ENCODE peak calls at places on chromosome 21, in ten cellular contexts. P is CD4-positive, CD25-positive, alpha-beta regulatory T cell; J is astrocyte; X is naive thymus-derived CD4-positive, alpha-beta T cell; H is tibial artery; L is neuronal stem cell; M is lung; F is psoas muscle; B is sigmoid colon; Y is right lobe of liver. C is an unnamed sample.
A peak's percentile ranks its signal among the peaks of the same experiment; 100 is the strongest.

GRCh38 chr21:37668462-37669239 is 247.6 kb downstream of the KCNJ6 start:
- DNase-seq in P (no peak), J (no peak), X (no peak), H (no peak), L (no peak), M (no peak), F (no peak), B (no peak), Y (no peak), C (no peak)

GRCh38 chr21:25895565-25896205 is 160.9 kb downstream of the GABPA start:
- DNase-seq in P (no peak), J (no peak), X (peak; percentile 42), H (no peak), L (no peak), M (no peak), F (no peak), B (no peak), Y (no peak), C (no peak)

GRCh38 chr21:35396655-35397054 is 347.6 kb upstream of the RUNX1 start:
- DNase-seq in P (no peak), J (no peak), X (no peak), H (no peak), L (no peak), M (no peak), F (no peak), B (no peak), Y (no peak), C (no peak)

GRCh38 chr21:27734146-27734545 is 767.3 kb upstream of the ADAMTS5 start:
- DNase-seq in P (no peak), J (peak; percentile 53), X (no peak), H (no peak), L (no peak), M (no peak), F (no peak), B (no peak), Y (no peak), C (no peak)

GRCh38 chr21:18970416-18970815 is 566.8 kb upstream of the TMPRSS15 start:
- DNase-seq in P (no peak), J (no peak), X (no peak), H (no peak), L (no peak), M (no peak), F (no peak), B (no peak), Y (no peak), C (no peak)

GRCh38 chr21:30227633-30228404 is 11.9 kb upstream of the CLDN8 start:
- DNase-seq in P (no peak), J (peak; percentile 77), X (no peak), H (peak; percentile 59), L (no peak), M (peak; percentile 32), F (no peak), B (no peak), Y (no peak), C (no peak)

GRCh38 chr21:32190491-32191144 is 88.2 kb downstream of the MIS18A start:
- DNase-seq in P (no peak), J (no peak), X (no peak), H (no peak), L (no peak), M (peak; percentile 9), F (no peak), B (no peak), Y (no peak), C (no peak)

GRCh38 chr21:33403786-33404571 is 766 bp downstream of the IFNGR2 start:
- DNase-seq in P (peak; percentile 4), J (peak; percentile 43), X (peak; percentile 29), H (peak; percentile 49), L (peak; percentile 35), M (peak; percentile 54), F (peak; percentile 67), B (peak; percentile 83), Y (peak; percentile 73), C (no peak)

GRCh38 chr21:32771134-32771523 is 426 bp downstream of the PAXBP1 start:
- DNase-seq in P (peak; percentile 43), J (peak; percentile 46), X (no peak), H (peak; percentile 47), L (no peak), M (peak; percentile 58), F (peak; percentile 59), B (peak; percentile 84), Y (peak; percentile 61), C (no peak)

GRCh38 chr21:22890656-22891055 is 1892.4 kb downstream of the NCAM2 start:
- DNase-seq in P (no peak), J (no peak), X (no peak), H (no peak), L (no peak), M (no peak), F (no peak), B (no peak), Y (no peak), C (no peak)

GRCh38 chr21:32007461-32007860 is 134.6 kb downstream of the HUNK start:
- DNase-seq in P (no peak), J (peak; percentile 37), X (no peak), H (no peak), L (no peak), M (no peak), F (peak; percentile 35), B (no peak), Y (no peak), C (no peak)

GRCh38 chr21:42234026-42234425 is 15.1 kb downstream of the ABCG1 start:
- DNase-seq in P (no peak), J (no peak), X (no peak), H (no peak), L (no peak), M (no peak), F (no peak), B (no peak), Y (no peak), C (no peak)

GRCh38 chr21:17050646-17051045 is 462.2 kb upstream of the CXADR start:
- DNase-seq in P (no peak), J (no peak), X (no peak), H (no peak), L (no peak), M (no peak), F (no peak), B (no peak), Y (no peak), C (no peak)

GRCh38 chr21:15272591-15272990 is 207.8 kb upstream of the NRIP1 start:
- DNase-seq in P (no peak), J (peak; percentile 71), X (no peak), H (no peak), L (no peak), M (no peak), F (no peak), B (no peak), Y (no peak), C (no peak)

GRCh38 chr21:45994086-45994661 is 12.6 kb downstream of the COL6A1 start:
- DNase-seq in P (peak; percentile 1), J (no peak), X (no peak), H (peak; percentile 20), L (no peak), M (no peak), F (peak; percentile 16), B (peak; percentile 64), Y (no peak), C (no peak)

GRCh38 chr21:15439726-15440125 is 290.1 kb upstream of the USP25 start:
- DNase-seq in P (no peak), J (no peak), X (no peak), H (no peak), L (no peak), M (no peak), F (no peak), B (no peak), Y (no peak), C (no peak)

GRCh38 chr21:40768056-40768455 is 78.9 kb downstream of the DSCAM start:
- DNase-seq in P (no peak), J (no peak), X (no peak), H (no peak), L (no peak), M (no peak), F (no peak), B (no peak), Y (no peak), C (no peak)

GRCh38 chr21:44317871-44318270 is 18.0 kb downstream of the PFKL start:
- DNase-seq in P (no peak), J (no peak), X (no peak), H (no peak), L (no peak), M (no peak), F (no peak), B (no peak), Y (no peak), C (no peak)
- H3K36me3 ChIP-seq in P (peaks cover 39% of the 10 kb centered on the region), J (no peaks in the 10 kb centered on the region), X (no peaks in the 10 kb centered on the region), H (peaks cover 18% of the 10 kb centered on the region), L (peaks cover 18% of the 10 kb centered on the region), M (peaks cover 87% of the 10 kb centered on the region), F (peaks cover 43% of the 10 kb centered on the region), B (peaks cover 90% of the 10 kb centered on the region), Y (no peaks in the 10 kb centered on the region), C (peaks cover 89% of the 10 kb centered on the region)

GRCh38 chr21:39307466-39307865 is 6.0 kb downstream of the BRWD1 start:
- DNase-seq in P (no peak), J (no peak), X (no peak), H (no peak), L (no peak), M (no peak), F (no peak), B (no peak), Y (no peak), C (no peak)
- H3K36me3 ChIP-seq in P (peaks cover 29% of the 10 kb centered on the region), J (peaks cover 5% of the 10 kb centered on the region), X (no peaks in the 10 kb centered on the region), H (peaks cover 12% of the 10 kb centered on the region), L (peaks cover 8% of the 10 kb centered on the region), M (peaks cover 11% of the 10 kb centered on the region), F (peaks cover 64% of the 10 kb centered on the region), B (peaks cover 44% of the 10 kb centered on the region), Y (no peaks in the 10 kb centered on the region), C (no peaks in the 10 kb centered on the region)

GRCh38 chr21:14074177-14074576 is 136.6 kb downstream of the LIPI start:
- DNase-seq in P (no peak), J (no peak), X (no peak), H (no peak), L (no peak), M (no peak), F (no peak), B (peak; percentile 60), Y (no peak), C (no peak)
- H3K36me3 ChIP-seq in P (no peaks in the 10 kb centered on the region), J (no peaks in the 10 kb centered on the region), X (no peaks in the 10 kb centered on the region), H (no peaks in the 10 kb centered on the region), L (peaks cover 12% of the 10 kb centered on the region), M (no peaks in the 10 kb centered on the region), F (no peaks in the 10 kb centered on the region), B (peaks cover 7% of the 10 kb centered on the region), Y (no peaks in the 10 kb centered on the region), C (no peaks in the 10 kb centered on the region)

GRCh38 chr21:43645987-43646386 is 13.3 kb downstream of the HSF2BP start:
- DNase-seq in P (no peak), J (no peak), X (no peak), H (no peak), L (no peak), M (no peak), F (no peak), B (no peak), Y (no peak), C (no peak)

GRCh38 chr21:43643193-43643592 is 16.1 kb downstream of the HSF2BP start:
- DNase-seq in P (no peak), J (no peak), X (no peak), H (no peak), L (no peak), M (peak; percentile 15), F (no peak), B (no peak), Y (no peak), C (no peak)

GRCh38 chr21:43646550-43647260 is 12.6 kb downstream of the HSF2BP start:
- DNase-seq in P (peak; percentile 76), J (peak; percentile 82), X (peak; percentile 79), H (peak; percentile 95), L (peak; percentile 85), M (peak; percentile 91), F (peak; percentile 89), B (peak; percentile 95), Y (peak; percentile 91), C (peak; percentile 71)

GRCh38 chr21:43645414-43645891 is 13.8 kb downstream of the HSF2BP start:
- DNase-seq in P (no peak), J (peak; percentile 71), X (peak; percentile 40), H (peak; percentile 72), L (peak; percentile 38), M (peak; percentile 54), F (no peak), B (peak; percentile 73), Y (peak; percentile 60), C (no peak)

GRCh38 chr21:43644609-43645008 is 14.7 kb downstream of the HSF2BP start:
- DNase-seq in P (no peak), J (peak; percentile 80), X (no peak), H (peak; percentile 29), L (no peak), M (no peak), F (no peak), B (no peak), Y (no peak), C (no peak)
- H3K36me3 ChIP-seq in P (no peaks in the 10 kb centered on the region), J (no peaks in the 10 kb centered on the region), X (no peaks in the 10 kb centered on the region), H (no peaks in the 10 kb centered on the region), L (no peaks in the 10 kb centered on the region), M (no peaks in the 10 kb centered on the region), F (no peaks in the 10 kb centered on the region), B (no peaks in the 10 kb centered on the region), Y (no peaks in the 10 kb centered on the region), C (no peaks in the 10 kb centered on the region)